ENCODE peak calls at places on chromosomes 12 and 14, in eight cellular contexts. J is activated naive CD8-positive, alpha-beta T cell treated with anti-CD3 and anti-CD28 coated beads for 36 hours; D is CD8-positive, alpha-beta memory T cell; H is progenitor cell of endocrine pancreas; Q is BE2C; E is uterus; O is AG09309; L is aorta. V is an unnamed sample.

GRCh38 chr12:15701721-15702156 is 87.4 kb downstream of the EPS8 start:
- DNase-seq in J (no peak), D (no peak), H (no peak), Q (no peak), E (no peak), O (peak; percentile 41), L (no peak), V (no peak)

GRCh38 chr12:6020930-6021329 is 75.9 kb upstream of the ANO2 start:
- DNase-seq in J (no peak), D (no peak), H (no peak), Q (no peak), E (no peak), O (no peak), L (no peak), V (no peak)

GRCh38 chr14:102013669-102014200 is 49.4 kb downstream of the DYNC1H1 start:
- DNase-seq in J (no peak), D (no peak), H (no peak), Q (no peak), E (no peak), O (no peak), L (no peak), V (no peak)

GRCh38 chr12:102918840-102919239 is 1.8 kb upstream of the PAH start:
- DNase-seq in J (no peak), D (no peak), H (no peak), Q (no peak), E (no peak), O (no peak), L (no peak), V (no peak)

GRCh38 chr14:35398095-35398584 is 6.4 kb downstream of the NFKBIA start:
- DNase-seq in J (no peak), D (no peak), H (no peak), Q (no peak), E (peak; percentile 29), O (no peak), L (no peak), V (no peak)

GRCh38 chr14:75647650-75648049 is 13.0 kb downstream of the ERG28 start:
- DNase-seq in J (no peak), D (no peak), H (no peak), Q (no peak), E (no peak), O (no peak), L (no peak), V (no peak)

GRCh38 chr12:14322403-14322802 is 43.1 kb upstream of the ATF7IP start:
- DNase-seq in J (no peak), D (no peak), H (no peak), Q (no peak), E (no peak), O (peak; percentile 8), L (no peak), V (no peak)

GRCh38 chr14:77923131-77923933 is 123.4 kb downstream of the ADCK1 start:
- DNase-seq in J (no peak), D (no peak), H (no peak), Q (peak; percentile 84), E (no peak), O (no peak), L (no peak), V (no peak)